ENCODE peak calls at places on chromosomes 5 and 9, in seven cellular contexts. A is pancreas, G is fibroblast of pulmonary artery, Q is GM23338, I is PC-9, V is small intestine, T is psoas muscle. F is an unnamed sample.

GRCh38 chr9:78130004-78130403 is 98.4 kb upstream of the GNAQ start:
- DNase-seq in V (no peak), G (peak; percentile 63), A (no peak), I (no peak), T (no peak), Q (peak; percentile 81), F (no peak)

GRCh38 chr9:121319394-121319780 is 50.7 kb downstream of the STOM start:
- DNase-seq in G (no peak), I (no peak), Q (no peak), A (no peak), V (no peak), T (no peak), F (no peak)

GRCh38 chr5:73066466-73066865 is 53.9 kb upstream of the TMEM171 start:
- DNase-seq in I (no peak), V (no peak), G (peak; percentile 55), A (no peak), T (no peak), Q (no peak), F (no peak)

GRCh38 chr9:6153425-6153824 is 62.2 kb upstream of the IL33 start:
- DNase-seq in A (no peak), Q (no peak), G (peak; percentile 59), T (no peak), I (no peak), V (no peak), F (no peak)

GRCh38 chr5:75536147-75536546 is 24.5 kb downstream of the POLK start:
- DNase-seq in G (no peak), I (no peak), V (no peak), T (no peak), A (no peak), Q (no peak), F (no peak)

GRCh38 chr5:74433255-74434123 is 207.0 kb downstream of the ENC1 start:
- DNase-seq in A (no peak), V (no peak), T (no peak), G (peak; percentile 90), I (no peak), Q (peak; percentile 30), F (no peak)

GRCh38 chr5:15646351-15646750 is 146.4 kb downstream of the FBXL7 start:
- DNase-seq in V (no peak), T (no peak), A (no peak), Q (no peak), G (no peak), I (no peak), F (no peak)

GRCh38 chr5:144742376-144742775 is 571.7 kb downstream of the KCTD16 start:
- DNase-seq in Q (peak; percentile 24), T (no peak), V (no peak), I (no peak), A (no peak), G (no peak), F (no peak)

GRCh38 chr9:71683598-71684235 is 84.6 kb downstream of the CEMIP2 start:
- DNase-seq in A (no peak), Q (peak; percentile 66), T (no peak), I (no peak), G (peak; percentile 37), V (no peak), F (no peak)

GRCh38 chr5:132283423-132284043 is 10.7 kb upstream of the SLC22A4 start:
- DNase-seq in T (no peak), I (no peak), Q (peak; percentile 70), A (no peak), V (peak; percentile 57), G (peak; percentile 69), F (peak; percentile 56)

GRCh38 chr5:67350185-67350584 is 153.6 kb upstream of the CD180 start:
- DNase-seq in V (no peak), T (no peak), G (no peak), A (no peak), Q (no peak), I (no peak), F (no peak)

GRCh38 chr9:98908897-98909634 is 34.6 kb upstream of the COL15A1 start:
- DNase-seq in T (no peak), V (no peak), G (peak; percentile 63), Q (no peak), A (no peak), I (no peak), F (no peak)

GRCh38 chr5:151562019-151562707 is 29.0 kb downstream of the FAT2 start:
- DNase-seq in V (no peak), G (no peak), T (no peak), I (no peak), Q (peak; percentile 7), A (no peak), F (no peak)

GRCh38 chr9:77602852-77603251 is 45.3 kb downstream of the GNA14 start:
- DNase-seq in G (no peak), T (no peak), Q (no peak), V (no peak), A (no peak), I (no peak), F (no peak)

GRCh38 chr5:64015824-64016223 is 53.6 kb upstream of the HTR1A start:
- DNase-seq in A (no peak), I (no peak), T (no peak), Q (peak; percentile 32), V (no peak), G (no peak), F (no peak)

GRCh38 chr5:177967221-177967887 is 28.7 kb downstream of the PROP1 start:
- DNase-seq in T (no peak), G (peak; percentile 13), I (no peak), Q (no peak), V (no peak), A (no peak), F (no peak)

GRCh38 chr5:37839441-37840035 is 303 bp downstream of the GDNF start:
- DNase-seq in I (no peak), Q (peak; percentile 64), T (peak; percentile 52), A (no peak), G (peak; percentile 62), V (no peak), F (no peak)

GRCh38 chr5:37840036-37840909 is at the start of gene GDNF:
- DNase-seq in V (no peak), A (no peak), I (no peak), Q (peak; percentile 72), T (peak; percentile 44), G (peak; percentile 40), F (no peak)

GRCh38 chr5:37838152-37838932 is 1.5 kb downstream of the GDNF start:
- DNase-seq in V (no peak), T (no peak), G (peak; percentile 32), I (no peak), A (peak; percentile 21), Q (peak; percentile 79), F (no peak)

GRCh38 chr5:37837101-37838032 is 2.5 kb downstream of the GDNF start:
- DNase-seq in A (peak; percentile 69), V (peak; percentile 27), I (peak; percentile 80), G (peak; percentile 75), Q (peak; percentile 65), T (peak; percentile 73), F (no peak)

GRCh38 chr5:37838933-37839341 is 904 bp downstream of the GDNF start:
- DNase-seq in I (no peak), G (no peak), Q (peak; percentile 56), A (no peak), V (no peak), T (no peak), F (no peak)
- H3K4me3 ChIP-seq in I (no peak overlapping the region), G (peak overlapping the region; percentile 27), Q (peak overlapping the region; percentile 65), A (peak overlapping the region; percentile 37), V (peak overlapping the region; percentile 10), T (peak overlapping the region; percentile 73), F (peak overlapping the region; percentile 44)

GRCh38 chr5:68946728-68947127 is 147.1 kb upstream of the SLC30A5 start:
- DNase-seq in A (no peak), T (no peak), V (no peak), G (no peak), Q (no peak), I (no peak), F (no peak)

GRCh38 chr5:68950111-68950510 is 143.7 kb upstream of the SLC30A5 start:
- DNase-seq in T (no peak), G (no peak), I (no peak), V (no peak), Q (no peak), A (no peak), F (no peak)

GRCh38 chr5:68953151-68953884 is 140.5 kb upstream of the SLC30A5 start:
- DNase-seq in V (no peak), A (no peak), Q (no peak), T (no peak), G (no peak), I (no peak), F (no peak)

GRCh38 chr5:68949711-68950110 is 144.1 kb upstream of the SLC30A5 start:
- DNase-seq in I (no peak), G (no peak), V (no peak), A (no peak), Q (no peak), T (no peak), F (no peak)

DNA sequence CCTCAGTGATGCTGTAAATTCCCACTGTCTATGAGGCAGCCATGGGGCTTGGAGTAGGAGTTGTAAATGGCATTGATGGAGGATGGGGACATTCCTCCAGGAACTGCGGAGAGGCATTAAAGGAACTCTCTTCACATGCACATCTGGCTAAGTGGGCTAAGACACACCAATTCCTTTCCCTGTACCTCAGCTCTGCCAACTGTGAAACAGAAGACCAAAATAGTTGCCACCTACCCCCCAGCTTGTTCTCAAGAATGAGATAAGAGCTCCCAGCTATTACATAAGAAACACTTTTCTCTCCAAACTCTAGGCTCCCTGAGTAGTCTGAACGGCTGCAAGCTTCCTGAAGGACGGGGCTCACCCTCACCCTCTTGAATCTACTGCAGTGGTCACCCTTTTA is 144.6 kb upstream of the SLC30A5 start:
- DNase-seq in A (no peak), Q (no peak), G (no peak), V (no peak), I (no peak), T (no peak), F (no peak)
- H3K4me3 ChIP-seq in A (no peak overlapping the region), Q (no peak overlapping the region), G (no peak overlapping the region), V (no peak overlapping the region), I (no peak overlapping the region), T (no peak overlapping the region), F (no peak overlapping the region)

DNA sequence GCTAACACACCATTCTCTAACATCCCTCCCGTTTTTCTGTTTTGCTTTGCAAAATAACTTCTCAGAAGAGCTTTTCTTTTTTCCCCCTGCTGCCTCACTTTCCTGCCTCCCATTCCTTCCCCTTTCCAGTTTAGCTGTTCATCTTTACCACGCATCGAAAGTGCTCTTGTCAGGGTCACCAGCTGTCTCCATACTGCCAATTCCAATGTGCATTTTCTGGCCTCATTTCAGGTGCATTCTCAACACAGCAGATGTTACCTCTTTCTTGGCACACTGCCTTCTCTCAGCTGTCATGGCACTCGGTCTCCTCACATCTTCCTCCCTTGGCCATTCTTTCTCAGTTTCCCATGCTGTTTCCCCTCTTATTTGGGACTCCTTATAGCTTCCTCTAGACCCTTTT is 9.5 kb downstream of the ARSK start:
- DNase-seq in I (no peak), Q (no peak), T (no peak), V (no peak), A (no peak), G (peak; percentile 8), F (no peak)
- H3K4me3 ChIP-seq in I (no peak overlapping the region), Q (no peak overlapping the region), T (no peak overlapping the region), V (no peak overlapping the region), A (no peak overlapping the region), G (no peak overlapping the region), F (no peak overlapping the region)

DNA sequence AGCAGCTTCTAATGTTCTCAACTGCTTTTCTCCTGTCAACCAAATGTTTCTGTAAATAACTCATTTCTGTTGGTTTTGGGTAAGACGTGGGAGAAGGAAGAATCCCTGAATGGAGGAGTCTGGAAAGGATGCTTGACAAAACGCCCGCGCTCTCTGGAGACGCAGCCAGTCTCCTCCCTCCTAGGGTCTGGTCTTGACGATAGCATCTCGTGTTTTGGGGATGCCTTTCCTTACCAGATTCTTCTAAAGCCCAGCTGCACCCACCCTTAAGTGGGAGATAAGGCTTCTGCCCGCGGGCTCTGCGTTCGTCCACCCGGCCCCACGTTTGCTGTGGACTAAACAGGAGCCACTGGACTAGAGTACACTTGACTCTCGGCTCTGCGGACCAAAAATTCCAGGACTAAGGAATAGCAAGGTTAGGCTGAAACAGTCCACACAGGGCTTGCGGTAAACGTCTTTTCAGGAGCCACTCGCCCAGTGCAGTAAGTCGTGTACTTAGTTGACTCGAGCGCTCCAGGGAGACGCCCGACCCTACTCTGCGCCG is 491 bp upstream of the CTSL start:
- DNase-seq in Q (peak; percentile 69), I (no peak), V (no peak), A (no peak), T (peak; percentile 37), G (peak; percentile 56), F (no peak)
- H3K4me3 ChIP-seq in Q (peak overlapping the region; percentile 69), I (peak overlapping the region; percentile 59), V (peak overlapping the region; percentile 57), A (peak overlapping the region; percentile 52), T (peak overlapping the region; percentile 92), G (peak overlapping the region; percentile 81), F (peak overlapping the region; percentile 72)

F was measured in vagina.